ENCODE peak calls at places on chromosomes 11 and 22, in ten cellular contexts. T is stomach; H is cardiac muscle cell; U is MM.1S; W is psoas muscle; X is right lobe of liver; I is heart left ventricle; P is prostate gland; G is right cardiac atrium; Q is CD8-positive, alpha-beta memory T cell. A is an unnamed sample.

GRCh38 chr11:31790649-31791048 is 20.5 kb downstream of the PAX6 start:
- DNase-seq in I (no peak), T (no peak), H (no peak), W (no peak), X (no peak), Q (no peak), U (no peak), G (no peak), P (no peak), A (no peak)

GRCh38 chr11:126246636-126247035 is 22.1 kb downstream of the SRPRA start:
- DNase-seq in H (peak), I (no peak), P (no peak), X (no peak), G (no peak), T (no peak), U (no peak), Q (no peak), W (no peak), A (no peak)

GRCh38 chr11:32334822-32335221 is 100.5 kb downstream of the WT1 start:
- DNase-seq in T (no peak), U (no peak), H (no peak), X (no peak), P (no peak), G (no peak), W (no peak), I (no peak), Q (no peak), A (no peak)

GRCh38 chr11:77407613-77408012 is 66.3 kb downstream of the PAK1 start:
- DNase-seq in T (peak), G (no peak), I (no peak), X (peak), W (peak), U (no peak), P (peak), H (peak), Q (no peak), A (no peak)

GRCh38 chr22:38943181-38943580 is 14.2 kb upstream of the APOBEC3A start:
- DNase-seq in Q (no peak), P (no peak), W (no peak), U (no peak), G (no peak), H (no peak), X (peak), T (peak), I (no peak), A (no peak)

GRCh38 chr22:43151251-43152000 is at the start of gene TSPO:
- DNase-seq in X (peak), T (peak), I (peak), H (peak), Q (peak), P (peak), W (peak), G (peak), U (peak), A (no peak)

GRCh38 chr22:30481711-30482110 is 9.9 kb upstream of the SEC14L3 start:
- DNase-seq in X (no peak), W (no peak), U (no peak), Q (no peak), G (no peak), H (peak), P (no peak), I (no peak), T (no peak), A (no peak)

GRCh38 chr11:94025695-94026394 is 4.7 kb downstream of the HEPHL1 start:
- DNase-seq in X (no peak), I (no peak), P (no peak), H (peak), Q (no peak), W (no peak), G (no peak), U (no peak), T (no peak), A (no peak)

GRCh38 chr22:25745341-25746011 is 3.5 kb downstream of the MYO18B start:
- DNase-seq in T (no peak), I (no peak), H (peak), W (no peak), Q (no peak), P (no peak), G (no peak), U (no peak), X (no peak), A (no peak)

GRCh38 chr11:74462009-74462408 is 5.3 kb downstream of the KCNE3 start:
- DNase-seq in H (peak), P (no peak), I (peak), U (no peak), T (peak), Q (no peak), X (peak), W (peak), G (peak), A (no peak)

GRCh38 chr11:3859373-3859881 is 4.0 kb downstream of the STIM1 start:
- DNase-seq in Q (no peak), H (no peak), I (peak), T (peak), G (peak), U (peak), X (peak), P (no peak), W (peak), A (no peak)

GRCh38 chr11:38169286-38169685 is 1571.2 kb upstream of the RAG2 start:
- DNase-seq in W (no peak), U (no peak), T (no peak), P (no peak), I (no peak), Q (no peak), H (peak), G (no peak), X (no peak), A (no peak)

GRCh38 chr11:66100272-66101037 is 30.4 kb downstream of the PACS1 start:
- DNase-seq in H (no peak), X (peak), Q (peak), G (peak), W (peak), I (peak), T (peak), P (peak), U (no peak), A (no peak)

GRCh38 chr22:31840581-31840980 is 86.8 kb downstream of the DEPDC5 start:
- DNase-seq in Q (no peak), I (no peak), U (no peak), H (no peak), X (no peak), T (no peak), G (no peak), P (no peak), W (no peak), A (no peak)

GRCh38 chr11:113119074-113119473 is 157.9 kb downstream of the NCAM1 start:
- DNase-seq in G (no peak), W (no peak), I (no peak), H (peak), T (no peak), U (no peak), P (no peak), Q (no peak), X (no peak), A (no peak)

GRCh38 chr11:125345706-125346561 is 150.1 kb downstream of the FEZ1 start:
- DNase-seq in W (peak), X (peak), G (peak), U (peak), P (peak), Q (peak), I (peak), H (peak), T (peak), A (no peak)

GRCh38 chr22:19664951-19665783 is 49.1 kb upstream of the SEPTIN5 start:
- DNase-seq in P (no peak), T (no peak), I (no peak), G (no peak), X (no peak), Q (no peak), W (no peak), U (no peak), H (no peak), A (no peak)

GRCh38 chr22:24768537-24769374 is 5.8 kb downstream of the PIWIL3 start:
- DNase-seq in H (peak), U (peak), T (peak), G (peak), Q (peak), W (peak), X (peak), I (no peak), P (peak), A (peak)

GRCh38 chr11:123061403-123062157 is at the start of gene HSPA8:
- DNase-seq in P (peak), Q (peak), G (peak), I (peak), T (peak), H (peak), U (peak), X (peak), W (peak), A (no peak)

GRCh38 chr11:3214420-3214699 is 4.3 kb downstream of the MRGPRG start:
- DNase-seq in I (no peak), H (no peak), U (no peak), T (no peak), W (no peak), Q (no peak), G (no peak), X (no peak), P (no peak), A (no peak)

GRCh38 chr22:45150139-45150538 is 13.6 kb upstream of the NUP50 start:
- DNase-seq in H (no peak), W (no peak), T (no peak), Q (no peak), X (no peak), I (no peak), U (no peak), G (no peak), P (no peak), A (no peak)

GRCh38 chr11:17814546-17814945 is 80.0 kb downstream of the KCNC1 start:
- DNase-seq in U (no peak), W (no peak), T (no peak), H (no peak), P (no peak), G (no peak), I (no peak), X (no peak), Q (no peak), A (no peak)

DNA sequence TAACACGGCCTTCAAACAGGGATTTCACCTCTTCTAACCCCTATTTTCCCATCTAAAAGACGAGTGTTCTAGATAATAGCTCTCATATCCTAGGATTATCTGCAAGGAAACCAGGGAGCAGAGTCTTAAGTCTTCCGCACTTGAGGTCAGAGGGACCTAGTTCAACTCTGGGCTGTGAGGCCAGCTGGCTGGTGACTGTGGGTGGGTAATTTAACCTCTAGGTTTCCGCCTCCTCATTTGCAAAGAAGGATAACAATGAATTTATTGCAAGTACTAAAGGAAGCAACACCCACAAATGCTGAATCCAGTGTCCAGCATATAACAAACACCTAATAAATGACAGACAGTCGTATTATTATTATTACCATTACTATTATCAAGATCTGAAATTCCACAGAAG is 70.0 kb downstream of the LARGE1 start:
- DNase-seq in H (no peak), W (no peak), G (no peak), I (no peak), U (no peak), T (no peak), X (no peak), P (no peak), Q (no peak), A (no peak)
- H3K4me3 ChIP-seq in H (no peak), W (no peak), G (no peak), I (no peak), U (no peak), T (no peak), X (no peak), P (no peak), Q (no peak), A (no peak)

DNA sequence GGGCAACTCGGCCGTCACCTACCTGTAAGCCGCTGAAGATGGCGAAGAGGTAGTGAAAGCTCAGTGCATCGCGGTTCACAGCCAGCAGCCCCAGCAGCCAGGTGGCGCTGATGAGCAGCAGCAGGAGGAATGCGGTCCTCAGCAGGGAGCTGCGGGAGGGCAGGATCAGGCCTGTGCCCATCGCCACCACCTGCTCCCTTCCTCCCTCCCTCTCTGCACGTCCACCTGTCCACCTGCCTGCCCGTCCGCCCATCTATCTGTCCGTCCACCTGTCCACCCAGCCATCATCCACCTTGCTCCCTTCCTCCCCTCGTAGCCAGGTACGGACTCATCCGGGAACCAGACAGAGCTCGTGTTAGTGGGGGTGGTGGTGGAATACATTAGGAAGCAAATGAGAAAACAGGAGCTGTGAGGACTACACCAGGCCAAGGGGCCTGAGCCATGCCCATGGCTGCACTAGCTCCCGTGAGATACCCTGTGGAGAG is 32.2 kb downstream of the TRMU start:
- DNase-seq in Q (peak), H (peak), I (peak), U (peak), X (peak), T (peak), P (peak), W (peak), G (peak), A (no peak)
- H3K4me3 ChIP-seq in Q (no peak), H (no peak), I (no peak), U (peak), X (no peak), T (no peak), P (no peak), W (no peak), G (no peak), A (no peak)

GRCh38 chr11:64643258-64643881 is 52.4 kb downstream of the SLC22A12 start:
- DNase-seq in U (no peak), Q (no peak), T (no peak), G (peak), H (peak), P (no peak), I (no peak), W (no peak), X (no peak), A (no peak)
- H3K4me3 ChIP-seq in U (no peak), Q (no peak), T (peak), G (peak), H (peak), P (peak), I (peak), W (peak), X (no peak), A (no peak)

DNA sequence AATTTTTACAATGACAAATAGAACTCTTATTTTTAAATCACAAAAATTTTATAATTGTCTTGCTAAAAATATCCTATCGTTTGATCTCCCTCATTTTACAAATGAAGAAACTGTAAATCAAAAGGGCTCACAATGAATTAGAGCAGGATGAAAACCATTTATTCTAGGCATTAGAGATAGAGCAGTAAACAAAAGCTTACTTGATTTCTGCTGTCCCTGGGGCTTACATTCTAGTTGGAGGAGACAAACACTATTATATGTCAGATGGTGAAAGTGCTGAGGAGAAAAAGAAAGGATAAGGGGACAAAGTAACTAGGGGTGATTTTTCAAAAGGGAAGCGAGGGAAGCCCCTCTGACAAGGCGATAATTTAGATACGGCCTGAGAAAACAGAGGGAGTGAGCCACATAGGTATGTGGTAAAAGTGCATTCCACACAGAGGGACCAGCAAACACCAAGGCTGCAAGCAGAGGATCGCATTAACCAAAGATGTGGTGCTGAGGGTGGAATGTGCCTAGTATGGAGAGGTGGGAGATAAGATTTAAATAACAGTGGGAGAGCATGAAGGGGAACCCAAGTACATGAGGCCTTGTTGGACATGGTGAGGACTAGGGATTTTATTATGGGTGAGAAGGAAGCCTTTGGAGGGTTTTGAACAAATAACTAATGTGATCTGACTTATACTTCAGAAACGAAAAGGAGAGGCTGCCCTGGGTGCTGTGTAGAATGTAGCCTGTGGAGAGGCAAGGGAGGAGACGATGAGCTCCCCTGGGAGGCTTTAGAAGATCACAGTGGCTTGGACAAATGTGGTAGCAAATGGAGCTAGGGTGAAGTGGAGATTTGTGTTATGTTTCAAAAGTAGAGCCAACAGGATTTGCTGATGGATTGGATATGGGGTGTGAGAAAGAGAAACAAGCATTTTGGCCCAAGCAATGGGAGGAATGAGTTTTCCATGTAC is 62.1 kb downstream of the PDHX start:
- DNase-seq in P (no peak), T (no peak), H (peak), W (no peak), U (no peak), I (no peak), G (no peak), X (no peak), Q (no peak), A (no peak)
- H3K4me3 ChIP-seq in P (no peak), T (no peak), H (no peak), W (no peak), U (no peak), I (no peak), G (no peak), X (no peak), Q (no peak), A (no peak)

GRCh38 chr11:68032003-68032402 is 1.5 kb downstream of the NDUFS8 start:
- DNase-seq in X (no peak), Q (no peak), H (no peak), T (no peak), U (no peak), G (peak), P (no peak), I (no peak), W (no peak), A (no peak)
- H3K4me3 ChIP-seq in X (no peak), Q (peak), H (no peak), T (no peak), U (no peak), G (no peak), P (no peak), I (peak), W (peak), A (peak)